ENCODE peak calls at places on chromosomes 1 and 21, in five cellular contexts. G is tibial artery, D is left lung, W is foreskin keratinocyte, K is heart left ventricle. F is an unnamed sample.

GRCh38 chr1:94081566-94082344 is 39.2 kb downstream of the ABCA4 start:
- DNase-seq in G (no peak), D (no peak), W (peak), K (no peak), F (no peak)

GRCh38 chr1:21818661-21819060 is 6.6 kb downstream of the LDLRAD2 start:
- DNase-seq in G (no peak), D (no peak), W (no peak), K (no peak), F (no peak)

GRCh38 chr1:25858494-25858893 is 763 bp downstream of the AUNIP start:
- DNase-seq in G (no peak), D (no peak), W (no peak), K (no peak), F (no peak)

GRCh38 chr1:241518447-241519307 is 878 bp downstream of the FH start:
- DNase-seq in G (peak), D (peak), W (peak), K (no peak), F (no peak)

GRCh38 chr1:234659538-234659937 is 49.6 kb upstream of the IRF2BP2 start:
- DNase-seq in G (no peak), D (no peak), W (peak), K (no peak), F (peak)

GRCh38 chr21:21163904-21164303 is 165.7 kb downstream of the NCAM2 start:
- DNase-seq in G (peak), D (no peak), W (peak), K (no peak), F (no peak)

GRCh38 chr1:38238294-38238693 is 191.7 kb upstream of the POU3F1 start:
- DNase-seq in G (no peak), D (no peak), W (no peak), K (no peak), F (no peak)

GRCh38 chr1:165863346-165863745 is 35.9 kb downstream of the UCK2 start:
- DNase-seq in G (no peak), D (no peak), W (no peak), K (no peak), F (no peak)

GRCh38 chr1:216670118-216670870 is 52.9 kb downstream of the ESRRG start:
- DNase-seq in G (no peak), D (no peak), W (peak), K (no peak), F (no peak)

GRCh38 chr1:90402893-90403849 is 313.9 kb downstream of the BARHL2 start:
- DNase-seq in G (no peak), D (no peak), W (peak), K (no peak), F (no peak)

GRCh38 chr1:197915797-197916686 is 1.1 kb upstream of the LHX9 start:
- DNase-seq in G (peak), D (peak), W (no peak), K (peak), F (no peak)

GRCh38 chr1:214332950-214333798 is 52.2 kb downstream of the SMYD2 start:
- DNase-seq in G (peak), D (no peak), W (no peak), K (peak), F (no peak)

GRCh38 chr1:113912594-113913311 is 7.6 kb downstream of the DCLRE1B start:
- DNase-seq in G (no peak), D (no peak), W (no peak), K (peak), F (no peak)

GRCh38 chr1:202631076-202631923 is 79.0 kb downstream of the SYT2 start:
- DNase-seq in G (no peak), D (peak), W (no peak), K (no peak), F (no peak)

GRCh38 chr1:38152351-38153082 is 105.9 kb upstream of the POU3F1 start:
- DNase-seq in G (no peak), D (no peak), W (no peak), K (no peak), F (no peak)

GRCh38 chr1:30697571-30697970 is 25.8 kb downstream of the MATN1 start:
- DNase-seq in G (no peak), D (no peak), W (no peak), K (peak), F (no peak)

GRCh38 chr1:183278736-183279591 is 92.9 kb downstream of the LAMC2 start:
- DNase-seq in G (no peak), D (no peak), W (peak), K (no peak), F (no peak)

GRCh38 chr1:181075727-181076350 is 12.7 kb upstream of the IER5 start:
- DNase-seq in G (no peak), D (no peak), W (peak), K (no peak), F (no peak)

GRCh38 chr1:65253800-65254319 is 55.5 kb upstream of the DNAJC6 start:
- DNase-seq in G (no peak), D (no peak), W (peak), K (no peak), F (no peak)

GRCh38 chr1:151259351-151259750 is 4.8 kb downstream of the PSMD4 start:
- DNase-seq in G (no peak), D (no peak), W (peak), K (no peak), F (no peak)

GRCh38 chr1:151255381-151255780 is 847 bp downstream of the PSMD4 start:
- DNase-seq in G (no peak), D (no peak), W (peak), K (no peak), F (no peak)

GRCh38 chr1:151251656-151252470 is 2.7 kb upstream of the PSMD4 start:
- DNase-seq in G (peak), D (no peak), W (peak), K (no peak), F (peak)

GRCh38 chr1:151254217-151255213 is at the start of gene PSMD4:
- DNase-seq in G (peak), D (peak), W (peak), K (peak), F (peak)
- TF ChIP-seq CTCF in G (peak), D (no peak), W (peak), K (no peak), F (no peak)

DNA sequence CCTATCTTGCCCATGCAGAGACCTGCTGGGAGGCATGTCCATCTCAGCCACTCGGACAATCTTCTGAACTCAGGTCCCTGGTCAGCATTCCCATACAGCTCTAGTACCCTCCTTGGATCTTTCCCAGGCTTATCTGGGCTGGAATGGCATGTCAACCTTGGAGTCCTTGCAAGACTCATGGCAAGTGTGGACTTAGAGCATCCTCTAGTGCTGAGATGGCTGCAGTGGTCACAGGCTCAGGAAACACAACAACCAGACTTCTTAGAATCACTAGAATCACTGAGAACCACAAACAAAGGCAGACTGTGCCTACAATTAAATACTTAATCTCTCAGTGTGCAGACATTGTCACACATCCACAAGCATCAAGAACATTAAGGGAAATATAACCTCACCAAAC is 73.1 kb upstream of the TSHB start:
- DNase-seq in G (no peak), D (no peak), W (peak), K (no peak), F (no peak)
- TF ChIP-seq CTCF in G (no peak), D (no peak), W (peak), K (peak), F (no peak)

GRCh38 chr1:35001743-35002142 is 16.6 kb upstream of the TMEM35B start:
- DNase-seq in G (no peak), D (no peak), W (no peak), K (no peak), F (no peak)

DNA sequence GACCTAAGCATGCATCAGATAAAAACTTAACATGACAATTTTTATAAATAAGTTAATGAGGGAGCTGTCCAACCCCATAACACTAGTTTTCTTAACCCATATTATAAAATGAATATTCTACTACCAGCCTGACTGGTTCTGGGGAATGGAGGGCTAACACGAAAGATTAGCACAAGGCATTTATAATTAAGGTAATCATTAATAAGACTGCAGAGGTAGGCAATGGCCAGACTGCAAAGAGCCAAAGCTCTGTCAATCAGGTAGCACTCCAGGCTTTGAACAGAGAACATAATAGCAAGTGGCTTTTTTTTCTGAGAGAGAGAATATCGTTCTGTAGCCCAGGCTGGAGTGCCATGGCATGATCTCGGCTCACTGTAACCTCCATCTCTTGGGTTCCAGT is 20.6 kb upstream of the TMEM35B start:
- DNase-seq in G (no peak), D (no peak), W (no peak), K (no peak), F (no peak)
- TF ChIP-seq CTCF in G (no peak), D (no peak), W (no peak), K (no peak), F (no peak)

GRCh38 chr1:33025761-33026160 is 10.9 kb downstream of the AK2 start:
- DNase-seq in G (no peak), D (no peak), W (no peak), K (no peak), F (no peak)

GRCh38 chr1:33025180-33025569 is 11.5 kb downstream of the AK2 start:
- DNase-seq in G (no peak), D (no peak), W (no peak), K (no peak), F (no peak)

GRCh38 chr1:33022650-33023200 is 14.0 kb downstream of the AK2 start:
- DNase-seq in G (no peak), D (no peak), W (no peak), K (no peak), F (no peak)

GRCh38 chr1:33018112-33018511 is 18.6 kb downstream of the AK2 start:
- DNase-seq in G (no peak), D (no peak), W (no peak), K (no peak), F (no peak)

GRCh38 chr1:33021567-33022431 is 14.9 kb downstream of the AK2 start:
- DNase-seq in G (no peak), D (no peak), W (no peak), K (no peak), F (no peak)
- TF ChIP-seq CTCF in G (no peak), D (no peak), W (no peak), K (no peak), F (no peak)

GRCh38 chr1:110211503-110212164 is 1.5 kb downstream of the KCNC4 start:
- DNase-seq in G (no peak), D (peak), W (no peak), K (no peak), F (no peak)

GRCh38 chr1:110210604-110211502 is 739 bp downstream of the KCNC4 start:
- DNase-seq in G (peak), D (peak), W (peak), K (peak), F (no peak)

GRCh38 chr1:110214454-110215404 is 4.6 kb downstream of the KCNC4 start:
- DNase-seq in G (no peak), D (no peak), W (no peak), K (no peak), F (no peak)

GRCh38 chr1:110213143-110213540 is 3.0 kb downstream of the KCNC4 start:
- DNase-seq in G (no peak), D (no peak), W (no peak), K (no peak), F (no peak)

DNA sequence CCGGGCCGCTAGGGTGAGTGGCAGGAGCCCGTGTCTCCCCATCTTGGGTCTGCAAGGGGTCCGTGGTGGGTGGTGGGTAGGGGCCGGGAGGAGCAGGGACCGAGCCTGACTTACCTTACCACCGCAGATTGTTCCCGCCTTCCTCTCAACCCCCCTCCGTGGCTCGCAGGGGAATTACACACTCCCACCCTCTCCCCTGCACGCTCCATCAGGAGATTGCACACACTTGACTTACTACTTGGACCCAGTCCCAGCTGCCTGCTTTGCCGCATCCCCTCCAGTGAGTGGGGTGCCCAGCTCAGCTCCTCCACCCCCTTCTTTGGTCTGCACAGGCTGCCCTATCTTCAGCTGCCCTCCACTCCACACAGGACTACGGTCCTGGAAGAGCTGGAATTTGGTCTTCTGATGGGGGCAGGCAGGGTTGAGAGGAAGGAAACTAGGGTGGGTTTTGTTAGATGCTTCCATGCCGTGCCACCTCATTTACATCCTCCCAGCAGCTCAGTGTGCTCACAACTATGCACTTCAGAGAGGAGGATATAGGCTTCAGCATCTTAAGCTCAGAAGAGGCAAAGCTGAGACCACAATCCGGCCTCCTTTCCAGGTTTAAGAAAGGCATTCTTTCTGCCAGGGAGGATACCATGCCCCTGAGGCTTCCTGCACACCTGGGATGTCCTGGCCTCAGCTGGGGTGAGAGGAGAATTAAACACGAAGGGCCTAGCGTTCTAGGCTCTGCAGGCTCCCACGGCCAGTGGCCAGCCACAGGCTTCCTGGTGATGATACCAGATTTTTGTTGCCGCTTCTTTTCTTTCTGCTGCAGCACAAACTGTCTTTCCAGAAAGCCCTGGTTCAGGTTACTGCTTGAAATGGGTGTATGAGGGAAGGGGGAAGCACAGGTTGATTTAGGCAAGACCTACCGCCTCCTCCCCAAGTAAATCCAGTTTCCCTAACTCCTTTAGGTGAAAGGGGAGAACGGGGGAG is 2.3 kb downstream of the KCNC4 start:
- DNase-seq in G (no peak), D (no peak), W (no peak), K (no peak), F (no peak)
- TF ChIP-seq CTCF in G (no peak), D (no peak), W (no peak), K (no peak), F (no peak)

DNA sequence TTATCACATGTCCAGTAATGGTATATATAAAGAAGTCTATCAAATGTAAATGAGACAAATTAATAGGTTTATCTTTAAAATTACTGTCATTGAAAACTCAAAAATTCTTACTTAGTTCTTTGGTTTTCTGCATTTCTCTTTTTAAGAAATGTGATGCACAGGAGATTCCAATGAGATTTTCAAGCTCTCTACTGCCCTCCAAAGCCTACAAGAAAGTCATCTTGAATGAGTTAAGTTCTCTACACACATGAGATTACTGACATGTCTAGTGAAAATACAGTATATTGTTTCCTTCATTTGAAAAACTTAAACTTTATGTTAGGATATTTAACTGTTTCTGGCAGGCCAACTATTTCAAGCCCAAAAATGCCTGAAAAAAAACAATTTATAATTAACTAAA is 68.8 kb downstream of the ITGB3BP start:
- DNase-seq in G (no peak), D (no peak), W (no peak), K (no peak), F (no peak)
- TF ChIP-seq CTCF in G (no peak), D (no peak), W (peak), K (no peak), F (no peak)